ENCODE peak calls at places on chromosome 19, in four cellular contexts. E, L, T and H are unnamed samples.
A peak's percentile ranks its signal among the peaks of the same experiment; 100 is the strongest.

GRCh38 chr19:34145741-34146202 is 26.5 kb upstream of the LSM14A start:
- DNase-seq in L (peak; percentile 56), T (peak; percentile 59), E (peak; percentile 71), H (peak; percentile 55)

GRCh38 chr19:18373892-18374629 is 11.9 kb upstream of the GDF15 start:
- DNase-seq in E (no peak), L (peak; percentile 99), T (peak; percentile 99), H (peak; percentile 99)

GRCh38 chr19:51708811-51709210 is 15.0 kb downstream of the HAS1 start:
- DNase-seq in E (no peak), T (no peak), L (no peak), H (no peak)

GRCh38 chr19:20162821-20163220 is 4.2 kb upstream of the ZNF486 start:
- DNase-seq in T (no peak), E (no peak), L (no peak), H (no peak)

GRCh38 chr19:44176590-44176989 is 11.7 kb downstream of the ZNF226 start:
- DNase-seq in L (no peak), E (no peak), T (no peak), H (peak; percentile 5)

GRCh38 chr19:37217533-37217854 is 520 bp upstream of the ZNF383 start:
- DNase-seq in T (no peak), E (no peak), L (no peak), H (no peak)

GRCh38 chr19:32227561-32228165 is 117.7 kb upstream of the ZNF507 start:
- DNase-seq in L (no peak), E (no peak), T (peak; percentile 73), H (no peak)

GRCh38 chr19:4866595-4867424 is 657 bp downstream of the PLIN3 start:
- DNase-seq in E (peak; percentile 47), L (peak; percentile 28), T (peak; percentile 59), H (peak; percentile 66)

DNA sequence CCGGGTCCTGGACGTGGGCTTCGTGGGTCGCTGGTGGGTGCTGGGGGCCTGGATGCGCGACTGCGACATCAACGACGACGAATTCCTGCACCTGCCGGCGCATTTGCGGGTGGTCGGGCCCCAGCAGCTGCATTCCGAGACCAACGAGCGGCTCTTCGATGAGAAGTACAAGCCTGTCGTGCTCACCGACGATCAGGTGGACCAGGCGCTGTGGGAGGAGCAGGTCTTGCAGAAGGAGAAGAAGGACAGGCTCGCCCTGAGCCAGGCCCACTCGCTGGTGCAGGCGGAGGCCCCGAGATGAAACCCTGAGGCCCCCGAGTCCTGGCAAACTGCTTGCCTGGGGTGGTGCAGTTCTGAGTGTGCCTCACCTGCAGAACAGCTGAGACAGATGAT is 787 bp downstream of the TIMM29 start:
- DNase-seq in L (no peak), E (no peak), T (no peak), H (no peak)
- H3K14ac ChIP-seq in L (peak overlapping the region; percentile 13), E (peak overlapping the region; percentile 89), T (no peak overlapping the region), H (no peak overlapping the region)

DNA sequence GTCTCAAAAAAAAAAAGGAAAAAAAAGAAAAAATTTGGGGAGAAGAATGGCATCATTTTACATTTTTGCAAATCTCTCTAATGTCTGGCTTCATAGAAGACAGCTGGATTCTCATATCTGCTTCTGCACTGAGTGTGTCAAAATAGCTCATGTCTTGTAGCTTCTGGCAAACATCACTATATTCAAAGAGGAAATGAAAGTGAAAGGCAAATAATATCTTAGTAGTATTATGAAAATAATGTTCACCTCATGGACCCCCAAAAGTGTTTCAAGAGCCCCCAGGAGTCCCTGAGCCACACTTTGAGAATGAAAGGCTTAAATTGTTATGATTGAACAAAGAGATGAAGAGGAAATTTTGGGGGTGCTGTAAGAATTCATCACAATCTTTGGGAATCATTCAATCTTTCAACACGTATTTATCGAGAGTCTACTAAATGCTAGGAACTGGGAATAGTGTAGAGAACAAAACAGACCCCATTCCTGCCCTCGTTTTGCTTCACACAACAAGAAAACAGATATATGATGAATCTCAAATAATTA is 1.2 kb upstream of the SLC6A16 start:
- DNase-seq in T (no peak), L (no peak), E (no peak), H (no peak)
- H3K14ac ChIP-seq in T (no peak overlapping the region), L (no peak overlapping the region), E (no peak overlapping the region), H (no peak overlapping the region)

GRCh38 chr19:47541507-47541906 is 26.6 kb upstream of the NAPA start:
- DNase-seq in L (no peak), T (no peak), E (no peak), H (peak; percentile 80)
- H3K14ac ChIP-seq in L (no peak overlapping the region), T (no peak overlapping the region), E (no peak overlapping the region), H (no peak overlapping the region)

DNA sequence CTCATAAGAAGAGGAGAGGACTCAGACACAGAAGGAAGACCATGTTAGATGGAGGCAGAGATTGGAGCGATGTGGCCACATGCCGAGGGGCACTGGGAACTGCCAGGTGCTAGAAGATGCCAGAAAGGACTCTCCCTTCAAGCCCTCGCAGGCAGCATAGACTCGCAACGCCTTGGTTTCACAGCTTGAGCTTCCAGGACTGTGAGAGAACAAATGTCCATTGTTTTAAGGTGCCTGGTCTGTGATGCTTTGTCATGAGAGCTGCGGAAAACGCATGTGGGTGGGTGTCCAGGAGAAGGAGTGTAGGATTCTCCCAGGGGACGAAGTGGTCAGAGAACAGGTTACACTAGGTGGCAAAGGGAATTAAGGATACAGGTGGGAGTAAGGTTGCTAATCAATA is 125.9 kb upstream of the USP29 start:
- DNase-seq in L (no peak), E (no peak), T (no peak), H (no peak)
- H3K14ac ChIP-seq in L (no peak overlapping the region), E (no peak overlapping the region), T (no peak overlapping the region), H (no peak overlapping the region)

DNA sequence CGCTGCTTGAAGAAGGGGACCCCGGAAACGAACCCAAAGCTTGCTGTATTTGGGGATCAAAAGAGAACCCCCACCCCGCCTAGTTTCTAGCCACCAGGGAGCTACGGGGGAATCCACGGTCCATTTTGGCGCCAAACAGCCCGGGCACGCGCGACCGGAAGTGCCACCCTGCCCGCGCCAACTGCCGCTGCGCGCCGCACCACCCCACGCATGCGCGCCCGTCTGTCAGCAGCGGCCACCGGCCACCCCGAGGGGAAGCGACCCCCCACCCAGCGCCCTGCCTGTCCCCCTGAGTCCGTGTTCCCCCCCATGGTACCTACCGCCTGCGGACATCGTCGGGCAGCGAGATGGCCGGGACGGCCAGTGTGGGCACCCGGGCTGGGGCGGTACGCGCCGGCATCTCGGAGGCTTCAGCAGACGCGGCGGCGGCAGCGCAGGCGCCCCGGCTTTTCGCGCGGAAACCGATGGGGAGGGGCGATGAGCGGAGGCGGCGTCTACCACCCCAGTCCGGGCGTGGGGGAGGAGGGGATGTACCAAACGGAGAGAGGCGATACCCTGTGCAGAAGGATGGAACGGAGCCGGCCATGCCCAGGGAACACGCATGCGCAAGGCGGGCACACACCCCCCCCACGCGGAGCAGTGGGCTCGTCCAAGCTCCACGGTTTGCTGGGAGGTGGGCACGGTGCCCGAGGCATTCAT is at the start of gene DNMT1:
- DNase-seq in L (peak; percentile 95), E (peak; percentile 94), T (peak; percentile 96), H (peak; percentile 97)
- H3K14ac ChIP-seq in L (peak within 1 kb of the TSS; percentile 92), E (peak within 1 kb of the TSS; percentile 67), T (peak within 1 kb of the TSS; percentile 94), H (no peak within 1 kb of the TSS)

GRCh38 chr19:632228-633067 is 889 bp downstream of the POLRMT start:
- DNase-seq in L (peak; percentile 36), T (peak; percentile 67), E (peak; percentile 46), H (peak; percentile 74)

GRCh38 chr19:629961-630714 is 3.2 kb downstream of the POLRMT start:
- DNase-seq in T (no peak), L (no peak), E (no peak), H (no peak)

GRCh38 chr19:634975-635652 is 1.8 kb upstream of the POLRMT start:
- DNase-seq in L (no peak), T (no peak), E (no peak), H (no peak)

GRCh38 chr19:633786-634639 is 676 bp upstream of the POLRMT start:
- DNase-seq in T (no peak), E (no peak), L (peak; percentile 11), H (no peak)

GRCh38 chr19:633068-633785 is at the start of gene POLRMT:
- DNase-seq in T (peak; percentile 98), L (peak; percentile 98), E (peak; percentile 97), H (peak; percentile 98)
- H3K14ac ChIP-seq in T (no peak within 1 kb of the TSS), L (peak within 1 kb of the TSS; percentile 93), E (peak within 1 kb of the TSS; percentile 75), H (no peak within 1 kb of the TSS)

GRCh38 chr19:45450042-45450380 is 17.8 kb upstream of the FOSB start:
- DNase-seq in T (no peak), L (no peak), E (no peak), H (peak; percentile 37)
- H3K14ac ChIP-seq in T (peak overlapping the region; percentile 85), L (no peak overlapping the region), E (no peak overlapping the region), H (no peak overlapping the region)